ENCODE peak calls at places on chromosomes 16 and 17, in seven cellular contexts. Y, M, A, Z, T, F and E are unnamed samples.

GRCh38 chr17:7834554-7834890 is 505 bp downstream of the KDM6B start:
- DNase-seq in Y (peak), M (no peak), A (peak), Z (no peak), T (no peak), F (peak), E (peak)

GRCh38 chr16:70553175-70553574 is 29.6 kb downstream of the SF3B3 start:
- DNase-seq in Y (no peak), M (no peak), A (no peak), Z (no peak), T (no peak), F (no peak), E (no peak)

GRCh38 chr16:77043076-77043475 is 147.9 kb upstream of the MON1B start:
- DNase-seq in Y (peak), M (no peak), A (no peak), Z (no peak), T (no peak), F (no peak), E (no peak)

GRCh38 chr17:1639549-1639948 is 6.0 kb downstream of the SCARF1 start:
- DNase-seq in Y (no peak), M (no peak), A (peak), Z (no peak), T (no peak), F (no peak), E (no peak)

GRCh38 chr17:54085934-54086333 is 263.2 kb downstream of the KIF2B start:
- DNase-seq in Y (no peak), M (no peak), A (peak), Z (no peak), T (no peak), F (no peak), E (no peak)

GRCh38 chr17:60167095-60167741 is 17.4 kb downstream of the CA4 start:
- DNase-seq in Y (no peak), M (no peak), A (no peak), Z (no peak), T (no peak), F (peak), E (no peak)

GRCh38 chr17:7674934-7675333 is 12.4 kb downstream of the TP53 start:
- DNase-seq in Y (no peak), M (no peak), A (no peak), Z (no peak), T (no peak), F (no peak), E (no peak)

GRCh38 chr17:42518755-42519545 is 17.1 kb upstream of the NAGLU start:
- DNase-seq in Y (no peak), M (no peak), A (no peak), Z (no peak), T (no peak), F (peak), E (no peak)

GRCh38 chr16:87584975-87585374 is 17.3 kb upstream of the JPH3 start:
- DNase-seq in Y (no peak), M (no peak), A (no peak), Z (no peak), T (no peak), F (no peak), E (no peak)

GRCh38 chr17:8253801-8254200 is 4.7 kb downstream of the PFAS start:
- DNase-seq in Y (no peak), M (no peak), A (no peak), Z (no peak), T (no peak), F (no peak), E (no peak)

GRCh38 chr17:78641243-78641642 is 64.0 kb upstream of the DNAH17 start:
- DNase-seq in Y (no peak), M (no peak), A (no peak), Z (no peak), T (no peak), F (no peak), E (no peak)

GRCh38 chr16:27752241-27752640 is 202.3 kb downstream of the KATNIP start:
- DNase-seq in Y (no peak), M (no peak), A (no peak), Z (no peak), T (no peak), F (no peak), E (no peak)

GRCh38 chr17:76781056-76781982 is 43.4 kb downstream of the MFSD11 start:
- DNase-seq in Y (no peak), M (no peak), A (no peak), Z (no peak), T (no peak), F (no peak), E (no peak)

GRCh38 chr16:23317266-23317661 is 15.2 kb downstream of the SCNN1B start:
- DNase-seq in Y (no peak), M (no peak), A (no peak), Z (no peak), T (no peak), F (peak), E (no peak)

GRCh38 chr16:85492617-85492957 is 120.5 kb upstream of the GSE1 start:
- DNase-seq in Y (no peak), M (no peak), A (no peak), Z (no peak), T (no peak), F (no peak), E (no peak)

DNA sequence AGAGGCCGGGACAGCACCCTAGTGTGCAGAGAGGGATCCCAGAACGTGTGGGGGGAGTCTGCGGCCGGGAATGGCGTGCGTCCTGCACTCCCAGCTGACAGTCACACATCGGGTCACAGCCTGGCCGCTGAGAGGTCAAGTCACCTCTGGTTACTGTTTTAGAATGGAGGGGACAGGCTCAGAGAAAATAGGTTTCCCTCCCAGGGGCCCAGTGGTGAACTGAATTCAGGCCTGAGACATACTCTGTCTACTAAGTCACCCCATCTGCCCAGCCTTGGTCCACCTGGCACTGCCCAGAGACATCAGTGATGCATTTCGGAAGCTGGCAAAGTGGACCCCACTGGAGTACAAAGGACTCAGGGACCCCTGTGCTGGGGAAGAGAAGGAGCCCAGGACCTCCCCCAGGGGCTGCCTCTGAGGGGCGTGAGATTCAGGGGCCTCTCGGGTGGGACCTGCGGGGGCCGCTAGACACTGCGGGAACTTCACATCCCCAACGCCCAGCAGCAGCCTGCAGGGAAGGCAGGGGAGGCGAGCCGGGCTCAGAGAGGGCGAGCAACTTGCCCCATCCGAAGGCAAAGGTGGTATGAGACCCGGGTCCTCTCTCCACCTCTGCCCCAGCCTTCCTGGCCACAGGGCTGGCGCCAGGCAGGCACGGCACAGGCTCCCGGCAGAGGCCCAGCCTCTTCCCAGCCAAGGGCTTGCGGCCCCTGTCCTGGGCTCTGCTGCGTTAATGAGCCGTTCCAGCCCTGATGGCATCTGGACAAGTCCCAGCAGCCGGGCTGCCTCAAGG is 870 bp upstream of the HS3ST6 start:
- DNase-seq in Y (no peak), M (no peak), A (no peak), Z (no peak), T (no peak), F (no peak), E (no peak)
- TF ChIP-seq CTCF in Y (no peak), M (no peak), A (no peak), Z (no peak), T (no peak), F (no peak), E (no peak)

DNA sequence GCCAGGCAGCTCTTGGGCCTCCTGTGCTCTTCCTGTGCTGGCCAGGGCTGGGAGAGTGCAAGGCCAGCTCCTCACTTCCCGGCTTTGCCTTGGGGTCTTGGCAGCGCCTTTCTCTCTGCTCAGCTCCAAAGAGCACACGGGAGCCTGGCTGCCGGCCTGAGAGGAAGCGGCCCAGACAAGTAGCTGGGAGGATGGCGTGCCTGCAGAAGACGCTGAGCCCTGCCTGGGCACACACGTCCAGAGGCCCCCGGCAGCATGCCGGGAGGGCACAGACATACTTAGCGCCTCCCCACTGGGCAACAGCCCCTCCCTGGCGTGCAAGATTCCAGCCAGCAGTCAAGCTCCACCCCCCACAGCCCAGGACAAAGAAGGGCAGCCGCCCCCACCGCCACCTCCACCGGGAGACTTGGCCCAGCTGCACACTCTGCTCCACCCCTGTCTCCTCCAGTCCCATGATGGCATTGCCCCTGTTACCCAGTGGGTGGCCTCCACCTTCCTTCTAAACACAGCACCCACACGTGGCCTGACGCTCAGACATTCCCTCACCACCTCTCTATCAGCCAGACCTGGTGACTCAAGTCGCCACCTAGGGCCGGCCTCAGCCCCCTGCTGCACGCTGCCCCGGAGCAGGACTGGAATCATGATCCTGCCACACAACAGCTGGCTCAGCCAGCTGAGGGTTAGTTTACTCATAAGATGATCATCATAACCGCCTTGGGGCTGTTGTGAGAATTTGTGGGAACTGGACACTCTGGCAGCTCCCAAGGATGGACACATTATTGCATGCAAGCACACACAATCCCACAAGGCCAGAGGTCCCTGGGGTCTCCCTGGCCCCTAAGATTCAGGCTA is 12.4 kb downstream of the SGCA start:
- DNase-seq in Y (peak), M (peak), A (peak), Z (peak), T (peak), F (peak), E (peak)
- TF ChIP-seq CTCF in Y (peak), M (peak), A (peak), Z (peak), T (peak), F (peak), E (peak)

DNA sequence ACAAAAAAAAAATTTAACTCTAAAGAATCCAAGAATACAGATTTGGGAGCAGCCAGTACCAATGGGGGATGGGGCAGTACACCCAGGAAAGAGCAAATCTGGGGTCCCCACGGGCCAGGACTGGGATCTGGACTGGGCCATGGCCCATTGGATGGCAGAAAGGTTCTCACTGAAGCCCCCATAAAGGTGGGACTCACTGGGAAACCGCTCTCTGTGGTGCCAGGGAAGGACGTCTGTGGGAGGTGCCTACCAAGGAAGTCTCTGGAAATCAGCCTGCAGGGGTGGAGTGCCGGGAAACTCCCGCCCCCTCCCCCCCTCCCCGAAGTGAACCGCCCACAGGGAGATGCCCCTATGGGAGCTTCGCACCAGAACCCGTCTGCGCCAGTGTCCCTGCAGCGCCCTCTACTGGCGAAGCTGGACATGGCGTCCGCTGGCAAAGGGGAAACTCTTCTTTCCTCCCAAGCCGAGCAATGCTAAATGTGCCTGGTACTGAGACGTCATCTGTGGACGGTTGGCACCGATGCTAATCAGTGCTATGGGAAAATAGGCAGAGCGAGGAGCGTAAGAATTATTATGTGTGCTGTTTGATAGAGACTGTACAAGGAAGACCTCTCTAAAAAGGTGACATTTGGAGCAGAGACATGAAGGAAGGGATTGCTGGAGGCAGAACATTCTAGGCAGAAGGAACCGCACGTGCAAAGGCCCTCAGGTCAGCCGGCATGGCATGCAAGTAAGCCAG is 671.1 kb downstream of the WWOX start:
- DNase-seq in Y (peak), M (no peak), A (peak), Z (peak), T (no peak), F (peak), E (peak)
- TF ChIP-seq CTCF in Y (peak), M (no peak), A (peak), Z (peak), T (peak), F (peak), E (peak)

GRCh38 chr16:30829130-30830071 is 42.4 kb upstream of the ZNF629 start:
- DNase-seq in Y (peak), M (no peak), A (no peak), Z (no peak), T (no peak), F (peak), E (no peak)
- TF ChIP-seq CTCF in Y (no peak), M (peak), A (no peak), Z (no peak), T (no peak), F (no peak), E (no peak)

DNA sequence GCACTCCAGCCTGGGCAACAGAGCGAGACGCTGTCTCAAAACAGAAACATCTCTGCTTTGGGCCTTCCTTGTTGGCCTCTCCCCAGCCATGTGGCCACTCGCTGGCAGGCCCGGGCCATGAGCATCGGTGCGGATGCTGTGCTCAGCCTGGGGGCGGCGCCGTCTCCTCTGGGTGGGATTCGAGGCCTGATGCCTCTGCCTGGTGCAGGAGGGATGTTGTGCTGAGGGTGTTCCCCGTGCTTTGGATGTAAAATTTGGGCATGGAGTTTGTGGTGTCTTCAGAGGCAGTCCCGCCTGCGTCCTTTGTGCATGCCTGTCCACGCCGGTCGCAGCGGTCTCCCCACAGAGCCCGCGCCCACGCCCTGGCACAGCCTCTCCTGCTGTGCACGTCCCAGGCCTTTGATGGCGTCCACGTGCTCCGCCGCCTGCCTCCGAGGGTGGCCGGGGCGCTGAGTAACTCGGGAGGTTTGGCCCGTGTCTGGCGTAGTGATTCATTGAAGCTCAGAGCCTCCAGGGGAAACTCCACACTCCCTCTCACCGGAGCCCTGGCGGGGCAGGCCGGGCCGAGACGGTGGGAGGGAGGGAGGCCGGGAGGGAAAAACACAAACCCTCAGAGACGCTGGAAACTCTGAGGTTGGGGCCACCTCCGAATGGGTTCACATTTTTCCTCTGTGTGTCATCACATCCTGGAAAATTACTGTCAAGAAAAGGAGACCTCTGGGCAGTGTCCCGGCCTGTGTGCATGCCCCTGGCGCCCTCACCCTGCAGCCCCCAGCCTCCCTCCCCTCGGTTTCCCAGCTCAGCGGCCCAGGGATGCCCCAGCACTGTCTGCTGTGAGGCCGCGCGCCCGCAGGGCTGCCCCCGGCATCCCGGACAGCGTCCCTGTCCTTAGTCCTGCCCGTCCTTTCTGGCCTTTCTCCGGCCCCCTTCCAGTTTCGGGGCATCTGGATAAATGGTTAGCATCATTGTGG is 19.0 kb downstream of the CENPX start:
- DNase-seq in Y (peak), M (peak), A (peak), Z (no peak), T (peak), F (no peak), E (no peak)
- TF ChIP-seq CTCF in Y (no peak), M (no peak), A (no peak), Z (no peak), T (no peak), F (no peak), E (no peak)

GRCh38 chr16:66278604-66279262 is 87.8 kb upstream of the CDH5 start:
- DNase-seq in Y (no peak), M (no peak), A (no peak), Z (no peak), T (no peak), F (no peak), E (no peak)
- TF ChIP-seq CTCF in Y (no peak), M (no peak), A (no peak), Z (no peak), T (no peak), F (no peak), E (no peak)

GRCh38 chr17:47315451-47316266 is 8.1 kb upstream of the EFCAB13 start:
- DNase-seq in Y (peak), M (peak), A (peak), Z (peak), T (no peak), F (no peak), E (peak)
- TF ChIP-seq CTCF in Y (peak), M (peak), A (peak), Z (peak), T (peak), F (peak), E (peak)

GRCh38 chr17:28743243-28744103 is at the start of gene TRAF4:
- DNase-seq in Y (peak), M (no peak), A (peak), Z (peak), T (peak), F (peak), E (peak)
- TF ChIP-seq CTCF in Y (peak), M (peak), A (no peak), Z (no peak), T (peak), F (no peak), E (peak)

GRCh38 chr17:67221062-67221998 is 23.7 kb downstream of the HELZ start:
- DNase-seq in Y (peak), M (no peak), A (peak), Z (peak), T (no peak), F (no peak), E (peak)
- TF ChIP-seq CTCF in Y (peak), M (no peak), A (peak), Z (peak), T (peak), F (no peak), E (no peak)